ENCODE peak calls at places on chromosome 4, in four cellular contexts. A, R, T and B are unnamed samples.

GRCh38 chr4:24482871-24483270 is 101.5 kb downstream of the DHX15 start:
- DNase-seq in A (no peak), R (no peak), T (no peak), B (no peak)

GRCh38 chr4:6386091-6386490 is 86.3 kb downstream of the PPP2R2C start:
- DNase-seq in A (no peak), R (no peak), T (no peak), B (no peak)

GRCh38 chr4:39614487-39615162 is 24.0 kb downstream of the SMIM14 start:
- DNase-seq in A (no peak), R (no peak), T (no peak), B (no peak)

GRCh38 chr4:181731900-181732299 is 511.3 kb upstream of the TENM3 start:
- DNase-seq in A (no peak), R (no peak), T (no peak), B (no peak)

GRCh38 chr4:39591290-39591689 is 47.4 kb downstream of the SMIM14 start:
- DNase-seq in A (no peak), R (no peak), T (no peak), B (no peak)

GRCh38 chr4:26120098-26120795 is 200.6 kb upstream of the RBPJ start:
- DNase-seq in A (no peak), R (no peak), T (no peak), B (no peak)

GRCh38 chr4:153781717-153782416 is 7.0 kb downstream of the SFRP2 start:
- DNase-seq in A (no peak), R (no peak), T (no peak), B (no peak)

GRCh38 chr4:117326091-117326490 is 240.7 kb upstream of the TRAM1L1 start:
- DNase-seq in A (no peak), R (no peak), T (no peak), B (no peak)

GRCh38 chr4:8319731-8320385 is 50.3 kb downstream of the HTRA3 start:
- DNase-seq in A (peak; percentile 72), R (peak; percentile 83), T (no peak), B (no peak)

GRCh38 chr4:7779194-7779768 is 160.4 kb downstream of the AFAP1 start:
- DNase-seq in A (peak; percentile 59), R (peak; percentile 52), T (no peak), B (no peak)

GRCh38 chr4:123853651-123854050 is 457.1 kb downstream of the SPRY1 start:
- DNase-seq in A (no peak), R (no peak), T (no peak), B (no peak)

GRCh38 chr4:170931326-170931725 is 841.6 kb upstream of the AADAT start:
- DNase-seq in A (no peak), R (no peak), T (no peak), B (no peak)

GRCh38 chr4:31089815-31090214 is 369.6 kb downstream of the PCDH7 start:
- DNase-seq in A (peak; percentile 15), R (no peak), T (no peak), B (peak; percentile 75)

GRCh38 chr4:179695175-179695574 is 2252.9 kb upstream of the AGA start:
- DNase-seq in A (no peak), R (no peak), T (no peak), B (no peak)

GRCh38 chr4:185702147-185702663 is 109.8 kb downstream of the SORBS2 start:
- DNase-seq in A (no peak), R (no peak), T (no peak), B (no peak)

GRCh38 chr4:168612435-168613139 is 115.7 kb downstream of the PALLD start:
- DNase-seq in A (no peak), R (no peak), T (no peak), B (no peak)

GRCh38 chr4:24973471-24974251 is 57.1 kb downstream of the LGI2 start:
- DNase-seq in A (no peak), R (peak; percentile 91), T (no peak), B (no peak)

GRCh38 chr4:25032126-25032525 is 1.4 kb upstream of the LGI2 start:
- DNase-seq in A (no peak), R (no peak), T (no peak), B (no peak)

GRCh38 chr4:105306158-105306781 is 159.6 kb downstream of the TET2 start:
- DNase-seq in A (no peak), R (no peak), T (peak; percentile 69), B (no peak)

GRCh38 chr4:31020363-31020762 is 300.2 kb downstream of the PCDH7 start:
- DNase-seq in A (no peak), R (no peak), T (no peak), B (no peak)

GRCh38 chr4:7559741-7560376 is 125.1 kb upstream of the PSAPL1 start:
- DNase-seq in A (no peak), R (peak; percentile 72), T (no peak), B (no peak)

GRCh38 chr4:71609651-71610050 is 174.2 kb downstream of the GC start:
- DNase-seq in A (no peak), R (no peak), T (no peak), B (no peak)

GRCh38 chr4:26870576-26871260 is 10.1 kb downstream of the STIM2 start:
- DNase-seq in A (no peak), R (no peak), T (no peak), B (no peak)

GRCh38 chr4:1090465-1091440 is 22.6 kb downstream of the RNF212 start:
- DNase-seq in A (no peak), R (peak; percentile 41), T (no peak), B (no peak)

GRCh38 chr4:48483006-48483776 is at the start of gene SLC10A4:
- DNase-seq in A (no peak), R (no peak), T (peak; percentile 74), B (no peak)

GRCh38 chr4:184836613-184837012 is 10.8 kb upstream of the ACSL1 start:
- DNase-seq in A (no peak), R (no peak), T (no peak), B (no peak)

GRCh38 chr4:173821851-173822250 is 291.8 kb upstream of the HAND2 start:
- DNase-seq in A (no peak), R (no peak), T (no peak), B (no peak)

GRCh38 chr4:18689308-18689915 is 667.9 kb upstream of the LCORL start:
- DNase-seq in A (peak; percentile 46), R (no peak), T (peak; percentile 37), B (no peak)

GRCh38 chr4:143355540-143356217 is 19.0 kb downstream of the GAB1 start:
- DNase-seq in A (no peak), R (no peak), T (no peak), B (no peak)

GRCh38 chr4:165628572-165628971 is 244.5 kb upstream of the TLL1 start:
- DNase-seq in A (no peak), R (no peak), T (no peak), B (no peak)

GRCh38 chr4:173254646-173255045 is 79.5 kb downstream of the HMGB2 start:
- DNase-seq in A (no peak), R (no peak), T (no peak), B (no peak)

GRCh38 chr4:74873545-74874295 is 59.2 kb upstream of the PARM1 start:
- DNase-seq in A (no peak), R (no peak), T (peak; percentile 30), B (peak; percentile 11)

GRCh38 chr4:25888781-25889180 is 25.2 kb upstream of the SMIM20 start:
- DNase-seq in A (no peak), R (no peak), T (no peak), B (no peak)

GRCh38 chr4:100742045-100742444 is 224.2 kb upstream of the EMCN start:
- DNase-seq in A (no peak), R (no peak), T (no peak), B (no peak)

GRCh38 chr4:82948647-82949204 is 48.2 kb downstream of the THAP9 start:
- DNase-seq in A (no peak), R (no peak), T (no peak), B (no peak)

GRCh38 chr4:56958111-56958517 is 19.3 kb downstream of the NOA1 start:
- DNase-seq in A (peak; percentile 88), R (peak; percentile 97), T (no peak), B (no peak)

GRCh38 chr4:39922389-39922788 is 55.3 kb downstream of the PDS5A start:
- DNase-seq in A (no peak), R (no peak), T (no peak), B (no peak)

GRCh38 chr4:6020633-6021032 is 2.4 kb upstream of the C4orf50 start:
- DNase-seq in A (no peak), R (no peak), T (no peak), B (no peak)